ENCODE peak calls at places on chromosomes 4 and X, in nine cellular contexts. F, B, S, J, A, X, H, I and V are unnamed samples.
A peak's percentile ranks its signal among the peaks of the same experiment; 100 is the strongest.

GRCh38 chrX:149476513-149476912 is 28.6 kb downstream of the IDS start:
- DNase-seq in F (no peak), B (no peak), S (no peak), J (no peak), A (no peak), X (no peak), H (no peak), I (no peak), V (no peak)

GRCh38 chr4:168655182-168655581 is 158.3 kb downstream of the PALLD start:
- DNase-seq in F (no peak), B (no peak), S (no peak), J (no peak), A (no peak), X (no peak), H (no peak), I (no peak), V (no peak)

GRCh38 chr4:158331863-158332262 is 121.6 kb downstream of the TMEM144 start:
- DNase-seq in F (no peak), B (no peak), S (no peak), J (no peak), A (no peak), X (no peak), H (no peak), I (no peak), V (no peak)

GRCh38 chr4:97016186-97016945 is 1126.9 kb downstream of the STPG2 start:
- DNase-seq in F (no peak), B (no peak), S (no peak), J (no peak), A (no peak), X (no peak), H (no peak), I (no peak), V (no peak)

GRCh38 chr4:2927696-2928075 is 35.5 kb downstream of the NOP14 start:
- DNase-seq in F (no peak), B (no peak), S (no peak), J (no peak), A (no peak), X (no peak), H (no peak), I (no peak), V (no peak)

GRCh38 chrX:16320765-16321355 is 153.6 kb downstream of the MAGEB17 start:
- DNase-seq in F (no peak), B (no peak), S (no peak), J (no peak), A (no peak), X (peak; percentile 71), H (peak; percentile 2), I (no peak), V (no peak)

GRCh38 chrX:74248889-74249288 is 55.1 kb upstream of the ZCCHC13 start:
- DNase-seq in F (no peak), B (peak; percentile 67), S (peak; percentile 58), J (peak; percentile 9), A (no peak), X (no peak), H (peak; percentile 60), I (peak; percentile 57), V (peak; percentile 18)

GRCh38 chr4:123580981-123581664 is 184.5 kb downstream of the SPRY1 start:
- DNase-seq in F (peak; percentile 7), B (peak; percentile 17), S (no peak), J (no peak), A (no peak), X (no peak), H (no peak), I (no peak), V (no peak)

GRCh38 chrX:151912221-151912620 is 468 bp upstream of the MAGEA4 start:
- DNase-seq in F (no peak), B (no peak), S (no peak), J (no peak), A (no peak), X (no peak), H (no peak), I (no peak), V (no peak)

GRCh38 chr4:101791189-101791572 is 651 bp downstream of the BANK1 start:
- DNase-seq in F (no peak), B (peak; percentile 48), S (no peak), J (no peak), A (no peak), X (no peak), H (peak; percentile 25), I (no peak), V (no peak)

GRCh38 chr4:167100120-167100519 is 134.2 kb downstream of the SPOCK3 start:
- DNase-seq in F (no peak), B (peak; percentile 3), S (peak; percentile 39), J (peak; percentile 26), A (peak; percentile 15), X (peak; percentile 50), H (peak; percentile 20), I (no peak), V (peak; percentile 13)

GRCh38 chr4:118762753-118763477 is 73.0 kb downstream of the SEC24D start:
- DNase-seq in F (no peak), B (no peak), S (no peak), J (no peak), A (no peak), X (peak; percentile 64), H (no peak), I (no peak), V (no peak)

GRCh38 chrX:38805294-38806053 is 4.2 kb downstream of the MID1IP1 start:
- DNase-seq in F (peak; percentile 81), B (peak; percentile 42), S (peak; percentile 72), J (peak; percentile 48), A (no peak), X (peak; percentile 58), H (peak; percentile 77), I (peak; percentile 29), V (peak; percentile 77)

GRCh38 chr4:105432438-105432837 is 41.4 kb downstream of the PPA2 start:
- DNase-seq in F (no peak), B (no peak), S (no peak), J (no peak), A (no peak), X (no peak), H (no peak), I (no peak), V (no peak)
- H3K4me2 ChIP-seq in F (no peak overlapping the region), B (no peak overlapping the region), S (no peak overlapping the region), J (no peak overlapping the region), A (no peak overlapping the region), X (no peak overlapping the region), H (no peak overlapping the region), I (no peak overlapping the region), V (no peak overlapping the region)

GRCh38 chrX:147217334-147217733 is 402.8 kb upstream of the CXorf51A start:
- DNase-seq in F (no peak), B (no peak), S (no peak), J (no peak), A (no peak), X (no peak), H (no peak), I (no peak), V (no peak)
- H3K4me2 ChIP-seq in F (no peak overlapping the region), B (no peak overlapping the region), S (no peak overlapping the region), J (no peak overlapping the region), A (no peak overlapping the region), X (no peak overlapping the region), H (no peak overlapping the region), I (no peak overlapping the region), V (no peak overlapping the region)

DNA sequence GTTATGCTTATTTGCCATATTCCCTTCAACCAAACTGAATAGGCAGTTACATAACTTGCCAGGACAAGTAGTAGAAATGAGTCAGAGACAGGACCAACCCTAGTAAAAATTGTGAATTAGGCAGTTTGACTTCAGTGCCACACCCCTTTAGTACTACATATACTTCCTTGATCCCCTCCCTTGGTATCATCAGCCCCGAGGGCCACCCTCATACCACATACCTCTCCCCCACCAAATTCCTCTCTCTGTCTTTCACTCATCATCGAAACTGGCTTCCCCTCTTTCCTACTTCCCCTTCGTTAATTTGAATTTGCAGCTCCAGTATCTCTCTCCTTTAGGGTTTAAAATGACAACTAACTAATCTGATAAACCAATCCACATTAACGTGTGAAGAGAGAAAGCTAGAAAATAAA is 7.9 kb upstream of the PTPN13 start:
- DNase-seq in F (no peak), B (peak; percentile 57), S (no peak), J (no peak), A (no peak), X (no peak), H (peak; percentile 7), I (no peak), V (no peak)
- H3K4me2 ChIP-seq in F (no peak overlapping the region), B (peak overlapping the region; percentile 5), S (no peak overlapping the region), J (no peak overlapping the region), A (no peak overlapping the region), X (no peak overlapping the region), H (peak overlapping the region; percentile 38), I (no peak overlapping the region), V (no peak overlapping the region)

GRCh38 chr4:742096-742741 is 36.6 kb downstream of the PCGF3 start:
- DNase-seq in F (no peak), B (no peak), S (no peak), J (no peak), A (no peak), X (no peak), H (no peak), I (no peak), V (no peak)
- H3K4me2 ChIP-seq in F (no peak overlapping the region), B (no peak overlapping the region), S (no peak overlapping the region), J (no peak overlapping the region), A (no peak overlapping the region), X (no peak overlapping the region), H (no peak overlapping the region), I (no peak overlapping the region), V (no peak overlapping the region)

DNA sequence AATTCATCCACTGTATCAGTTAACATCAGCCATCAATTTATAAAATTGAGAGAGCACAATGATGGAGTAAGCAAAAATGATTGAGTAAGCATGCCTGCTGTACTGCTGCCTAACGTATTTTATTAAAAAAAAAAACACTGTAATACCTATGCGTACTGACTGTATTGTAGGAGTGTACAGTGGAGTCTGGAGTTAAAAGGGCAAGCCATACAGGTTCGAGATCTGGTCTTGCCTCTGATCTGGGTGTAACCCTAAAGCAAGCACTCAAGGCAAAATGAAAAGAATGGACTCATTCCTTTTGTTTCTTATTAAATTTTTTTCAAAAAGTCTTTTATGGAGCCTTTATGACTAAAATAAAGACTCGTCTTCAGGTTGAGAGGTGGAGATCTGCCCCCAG is 894.2 kb upstream of the INTU start:
- DNase-seq in F (no peak), B (no peak), S (no peak), J (no peak), A (no peak), X (no peak), H (no peak), I (no peak), V (no peak)
- H3K4me2 ChIP-seq in F (no peak overlapping the region), B (no peak overlapping the region), S (no peak overlapping the region), J (no peak overlapping the region), A (no peak overlapping the region), X (no peak overlapping the region), H (no peak overlapping the region), I (no peak overlapping the region), V (no peak overlapping the region)

GRCh38 chr4:26885912-26886274 is 25.3 kb downstream of the STIM2 start:
- DNase-seq in F (peak; percentile 88), B (peak; percentile 18), S (no peak), J (no peak), A (no peak), X (no peak), H (no peak), I (no peak), V (no peak)
- H3K4me2 ChIP-seq in F (peak overlapping the region; percentile 94), B (no peak overlapping the region), S (no peak overlapping the region), J (no peak overlapping the region), A (no peak overlapping the region), X (no peak overlapping the region), H (no peak overlapping the region), I (no peak overlapping the region), V (no peak overlapping the region)

DNA sequence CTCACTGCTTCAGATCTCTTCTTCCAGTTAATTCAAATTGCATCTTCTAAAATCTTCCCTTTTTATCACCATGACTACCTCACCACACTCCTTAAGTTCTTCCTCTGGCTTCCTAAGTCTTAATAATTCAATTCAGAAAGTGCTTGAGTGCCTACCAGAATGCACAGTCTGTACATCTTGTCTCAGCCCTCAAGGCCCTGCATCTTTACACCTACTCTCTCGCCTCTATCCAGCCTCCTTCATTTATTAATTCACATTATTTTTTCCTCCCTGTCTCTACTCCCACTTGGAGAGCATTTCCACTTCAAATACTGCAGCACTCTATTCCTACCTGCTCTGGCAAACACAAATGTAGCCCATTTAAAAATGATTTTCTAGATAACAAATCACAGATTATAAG is 90.5 kb downstream of the MAPK10 start:
- DNase-seq in F (no peak), B (no peak), S (no peak), J (no peak), A (no peak), X (no peak), H (no peak), I (no peak), V (no peak)
- H3K4me2 ChIP-seq in F (no peak overlapping the region), B (no peak overlapping the region), S (no peak overlapping the region), J (no peak overlapping the region), A (no peak overlapping the region), X (no peak overlapping the region), H (no peak overlapping the region), I (no peak overlapping the region), V (no peak overlapping the region)